ENCODE peak calls at places on chromosomes 6 and 20, in eight cellular contexts. K, X, Y, D, O, I, E and R are unnamed samples.

GRCh38 chr6:154297711-154298110 is 58.9 kb downstream of the IPCEF1 start:
- DNase-seq in K (no peak), X (no peak), Y (no peak), D (no peak), O (no peak), I (peak; percentile 17), E (no peak), R (peak; percentile 18)

GRCh38 chr6:168950500-168951223 is 303.0 kb downstream of the THBS2 start:
- DNase-seq in K (no peak), X (no peak), Y (no peak), D (no peak), O (no peak), I (peak; percentile 36), E (no peak), R (no peak)

GRCh38 chr20:47258745-47259695 is 97.5 kb downstream of the ZMYND8 start:
- DNase-seq in K (peak; percentile 89), X (no peak), Y (no peak), D (no peak), O (peak; percentile 68), I (peak; percentile 62), E (no peak), R (peak; percentile 71)

GRCh38 chr6:119096683-119097310 is 18.3 kb upstream of the FAM184A start:
- DNase-seq in K (no peak), X (no peak), Y (no peak), D (no peak), O (no peak), I (no peak), E (peak; percentile 67), R (no peak)

GRCh38 chr20:50675671-50676376 is 15.5 kb downstream of the RIPOR3 start:
- DNase-seq in K (no peak), X (no peak), Y (no peak), D (no peak), O (no peak), I (peak; percentile 41), E (no peak), R (peak; percentile 74)

GRCh38 chr20:32780749-32781402 is 18.7 kb downstream of the DNMT3B start:
- DNase-seq in K (no peak), X (no peak), Y (no peak), D (no peak), O (no peak), I (no peak), E (peak; percentile 83), R (no peak)

GRCh38 chr6:161837449-161837735 is 563.5 kb upstream of the AGPAT4 start:
- DNase-seq in K (no peak), X (no peak), Y (no peak), D (no peak), O (no peak), I (no peak), E (no peak), R (no peak)

GRCh38 chr6:168690271-168690670 is 249.3 kb downstream of the SMOC2 start:
- DNase-seq in K (no peak), X (no peak), Y (no peak), D (no peak), O (no peak), I (no peak), E (no peak), R (no peak)

GRCh38 chr20:39195495-39196129 is 233.5 kb downstream of the DHX35 start:
- DNase-seq in K (no peak), X (no peak), Y (no peak), D (no peak), O (no peak), I (no peak), E (no peak), R (no peak)

GRCh38 chr20:11569163-11569562 is 348.5 kb upstream of the BTBD3 start:
- DNase-seq in K (no peak), X (no peak), Y (no peak), D (no peak), O (no peak), I (no peak), E (no peak), R (no peak)

GRCh38 chr20:49859011-49859410 is 46.4 kb downstream of the SLC9A8 start:
- DNase-seq in K (no peak), X (no peak), Y (no peak), D (no peak), O (no peak), I (no peak), E (no peak), R (no peak)

GRCh38 chr20:64001607-64002011 is 20.7 kb downstream of the PRPF6 start:
- DNase-seq in K (no peak), X (no peak), Y (no peak), D (no peak), O (no peak), I (no peak), E (peak; percentile 42), R (no peak)

GRCh38 chr20:2206957-2207769 is 88.6 kb upstream of the TGM3 start:
- DNase-seq in K (peak; percentile 75), X (peak; percentile 51), Y (no peak), D (peak; percentile 75), O (peak; percentile 88), I (peak; percentile 25), E (peak; percentile 80), R (peak; percentile 66)

GRCh38 chr6:103047567-103047966 is 1654.1 kb downstream of the GRIK2 start:
- DNase-seq in K (no peak), X (no peak), Y (no peak), D (no peak), O (no peak), I (no peak), E (no peak), R (no peak)

GRCh38 chr20:21539512-21539911 is 25.6 kb upstream of the NKX2-2 start:
- DNase-seq in K (no peak), X (no peak), Y (no peak), D (no peak), O (no peak), I (no peak), E (no peak), R (no peak)

GRCh38 chr6:133549252-133549925 is 308.2 kb downstream of the EYA4 start:
- DNase-seq in K (no peak), X (no peak), Y (no peak), D (no peak), O (no peak), I (no peak), E (no peak), R (no peak)

GRCh38 chr20:58583141-58583540 is 67.9 kb upstream of the APCDD1L start:
- DNase-seq in K (no peak), X (no peak), Y (no peak), D (no peak), O (no peak), I (no peak), E (peak; percentile 8), R (no peak)

GRCh38 chr6:109303647-109304283 is 78.5 kb downstream of the CD164 start:
- DNase-seq in K (no peak), X (no peak), Y (no peak), D (no peak), O (no peak), I (no peak), E (no peak), R (no peak)

GRCh38 chr20:45782890-45783289 is 8.8 kb downstream of the WFDC3 start:
- DNase-seq in K (no peak), X (no peak), Y (no peak), D (no peak), O (no peak), I (peak; percentile 27), E (no peak), R (peak; percentile 85)

GRCh38 chr20:6014957-6015356 is 38.9 kb downstream of the LRRN4 start:
- DNase-seq in K (no peak), X (no peak), Y (no peak), D (no peak), O (no peak), I (no peak), E (no peak), R (no peak)

GRCh38 chr20:57928181-57928967 is 218.6 kb upstream of the PMEPA1 start:
- DNase-seq in K (no peak), X (no peak), Y (no peak), D (no peak), O (no peak), I (peak; percentile 90), E (no peak), R (peak; percentile 49)

GRCh38 chr20:13649548-13649947 is 10.8 kb upstream of the TASP1 start:
- DNase-seq in K (no peak), X (no peak), Y (no peak), D (no peak), O (no peak), I (peak; percentile 78), E (no peak), R (no peak)

GRCh38 chr6:154410619-154411044 is 54.0 kb upstream of the IPCEF1 start:
- DNase-seq in K (peak; percentile 24), X (no peak), Y (no peak), D (peak; percentile 59), O (no peak), I (peak; percentile 97), E (no peak), R (peak; percentile 98)

GRCh38 chr6:129713806-129714338 is 3.9 kb upstream of the ARHGAP18 start:
- DNase-seq in K (no peak), X (no peak), Y (no peak), D (no peak), O (no peak), I (no peak), E (no peak), R (no peak)

GRCh38 chr20:58078741-58079522 is 149.5 kb downstream of the ANKRD60 start:
- DNase-seq in K (no peak), X (no peak), Y (no peak), D (no peak), O (no peak), I (peak; percentile 85), E (no peak), R (peak; percentile 58)

GRCh38 chr6:130836071-130836670 is 9.0 kb downstream of the SMLR1 start:
- DNase-seq in K (no peak), X (no peak), Y (no peak), D (no peak), O (no peak), I (no peak), E (no peak), R (no peak)

GRCh38 chr6:112482373-112482772 is 135.2 kb downstream of the RFPL4B start:
- DNase-seq in K (no peak), X (no peak), Y (no peak), D (no peak), O (no peak), I (no peak), E (no peak), R (peak; percentile 25)